ENCODE peak calls at places on chromosomes 6 and 20, in five cellular contexts. One of them, this sample, is unnamed.

GRCh38 chr20:18058661-18059467 is 1.1 kb upstream of the OVOL2 start:
- DNase-seq in heart left ventricle: no peak
- DNase-seq in fibroblast of mammary gland: no peak
- DNase-seq in HFFc6: no peak
- DNase-seq in fibroblast of the aortic adventitia: no peak
- DNase-seq in this sample: no peak

GRCh38 chr6:25165181-25165580 is 114.0 kb upstream of the CARMIL1 start:
- DNase-seq in heart left ventricle: no peak
- DNase-seq in fibroblast of mammary gland: no peak
- DNase-seq in HFFc6: no peak
- DNase-seq in fibroblast of the aortic adventitia: no peak
- DNase-seq in this sample: no peak

GRCh38 chr6:167789358-167789757 is 37.4 kb upstream of the AFDN start:
- DNase-seq in heart left ventricle: no peak
- DNase-seq in fibroblast of mammary gland: no peak
- DNase-seq in HFFc6: no peak
- DNase-seq in fibroblast of the aortic adventitia: no peak
- DNase-seq in this sample: no peak

GRCh38 chr6:163626073-163626867 is 211.8 kb downstream of the QKI start:
- DNase-seq in heart left ventricle: no peak
- DNase-seq in fibroblast of mammary gland: no peak
- DNase-seq in HFFc6: no peak
- DNase-seq in fibroblast of the aortic adventitia: peak; percentile 2
- DNase-seq in this sample: no peak

GRCh38 chr6:33732819-33733218 is 13.9 kb downstream of the IP6K3 start:
- DNase-seq in heart left ventricle: no peak
- DNase-seq in fibroblast of mammary gland: no peak
- DNase-seq in HFFc6: no peak
- DNase-seq in fibroblast of the aortic adventitia: peak; percentile 14
- DNase-seq in this sample: no peak

GRCh38 chr20:46970937-46971630 is 76.4 kb downstream of the EYA2 start:
- DNase-seq in heart left ventricle: no peak
- DNase-seq in fibroblast of mammary gland: peak; percentile 84
- DNase-seq in HFFc6: peak; percentile 91
- DNase-seq in fibroblast of the aortic adventitia: peak; percentile 91
- DNase-seq in this sample: no peak

GRCh38 chr6:34511923-34512737 is 44.0 kb downstream of the SPDEF start:
- DNase-seq in heart left ventricle: no peak
- DNase-seq in fibroblast of mammary gland: no peak
- DNase-seq in HFFc6: no peak
- DNase-seq in fibroblast of the aortic adventitia: no peak
- DNase-seq in this sample: no peak

GRCh38 chr20:9072741-9073310 is 3.9 kb downstream of the PLCB4 start:
- DNase-seq in heart left ventricle: no peak
- DNase-seq in fibroblast of mammary gland: no peak
- DNase-seq in HFFc6: no peak
- DNase-seq in fibroblast of the aortic adventitia: no peak
- DNase-seq in this sample: no peak

GRCh38 chr6:74368746-74369145 is 672.7 kb downstream of the CD109 start:
- DNase-seq in heart left ventricle: no peak
- DNase-seq in fibroblast of mammary gland: peak; percentile 40
- DNase-seq in HFFc6: no peak
- DNase-seq in fibroblast of the aortic adventitia: no peak
- DNase-seq in this sample: no peak

GRCh38 chr20:10710995-10711775 is 37.4 kb upstream of the JAG1 start:
- DNase-seq in heart left ventricle: no peak
- DNase-seq in fibroblast of mammary gland: no peak
- DNase-seq in HFFc6: no peak
- DNase-seq in fibroblast of the aortic adventitia: no peak
- DNase-seq in this sample: no peak

GRCh38 chr6:48826884-48827701 is 636.0 kb downstream of the MMUT start:
- DNase-seq in heart left ventricle: no peak
- DNase-seq in fibroblast of mammary gland: peak; percentile 98
- DNase-seq in HFFc6: peak; percentile 99
- DNase-seq in fibroblast of the aortic adventitia: peak; percentile 99
- DNase-seq in this sample: no peak

GRCh38 chr20:59014680-59015389 is 4.4 kb upstream of the TUBB1 start:
- DNase-seq in heart left ventricle: no peak
- DNase-seq in fibroblast of mammary gland: no peak
- DNase-seq in HFFc6: no peak
- DNase-seq in fibroblast of the aortic adventitia: no peak
- DNase-seq in this sample: no peak

GRCh38 chr6:133888931-133889556 is at the start of gene TCF21:
- DNase-seq in heart left ventricle: peak; percentile 54
- DNase-seq in fibroblast of mammary gland: no peak
- DNase-seq in HFFc6: no peak
- DNase-seq in fibroblast of the aortic adventitia: peak; percentile 63
- DNase-seq in this sample: no peak

GRCh38 chr6:141758430-141758829 is 374.3 kb upstream of the GJE1 start:
- DNase-seq in heart left ventricle: no peak
- DNase-seq in fibroblast of mammary gland: no peak
- DNase-seq in HFFc6: no peak
- DNase-seq in fibroblast of the aortic adventitia: no peak
- DNase-seq in this sample: no peak

GRCh38 chr20:20561172-20561571 is 151.3 kb downstream of the RALGAPA2 start:
- DNase-seq in heart left ventricle: no peak
- DNase-seq in fibroblast of mammary gland: no peak
- DNase-seq in HFFc6: no peak
- DNase-seq in fibroblast of the aortic adventitia: no peak
- DNase-seq in this sample: no peak

GRCh38 chr20:23086056-23086551 is at the start of gene CD93:
- DNase-seq in heart left ventricle: peak; percentile 78
- DNase-seq in fibroblast of mammary gland: no peak
- DNase-seq in HFFc6: no peak
- DNase-seq in fibroblast of the aortic adventitia: peak; percentile 22
- DNase-seq in this sample: no peak

GRCh38 chr20:8389381-8390368 is 257.6 kb downstream of the PLCB1 start:
- DNase-seq in heart left ventricle: no peak
- DNase-seq in fibroblast of mammary gland: peak; percentile 72
- DNase-seq in HFFc6: peak; percentile 47
- DNase-seq in fibroblast of the aortic adventitia: peak; percentile 88
- DNase-seq in this sample: no peak

GRCh38 chr6:16731503-16732018 is 29.7 kb downstream of the ATXN1 start:
- DNase-seq in heart left ventricle: no peak
- DNase-seq in fibroblast of mammary gland: no peak
- DNase-seq in HFFc6: no peak
- DNase-seq in fibroblast of the aortic adventitia: no peak
- DNase-seq in this sample: no peak

GRCh38 chr6:39493174-39493573 is 170.7 kb upstream of the KCNK16 start:
- DNase-seq in heart left ventricle: no peak
- DNase-seq in fibroblast of mammary gland: no peak
- DNase-seq in HFFc6: no peak
- DNase-seq in fibroblast of the aortic adventitia: no peak
- DNase-seq in this sample: no peak

DNA sequence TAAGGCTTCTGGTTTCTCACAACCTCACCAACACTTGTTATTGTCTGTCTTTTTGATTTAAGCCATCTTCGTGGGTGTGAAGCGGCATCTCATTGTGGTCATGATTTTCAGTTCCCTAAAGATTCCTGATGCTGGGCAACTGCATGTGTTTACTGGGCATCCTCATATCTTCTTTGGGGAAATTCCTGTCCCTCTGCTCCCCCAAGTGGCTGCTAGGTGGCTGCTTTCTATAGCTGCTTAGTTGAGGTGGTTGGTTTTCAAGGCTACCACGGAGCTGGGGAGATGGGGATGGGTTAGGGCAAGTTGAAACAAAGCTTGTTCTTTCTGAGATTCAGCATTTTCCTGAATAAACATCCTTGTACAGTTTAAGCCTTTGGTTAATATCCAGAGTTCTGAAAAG is 403.9 kb upstream of the SULF2 start:
- DNase-seq in heart left ventricle: no peak
- DNase-seq in fibroblast of mammary gland: peak; percentile 38
- DNase-seq in HFFc6: no peak
- DNase-seq in fibroblast of the aortic adventitia: peak; percentile 22
- DNase-seq in this sample: no peak
- TF ChIP-seq CTCF in heart left ventricle: peak; percentile 37
- TF ChIP-seq CTCF in fibroblast of mammary gland: peak; percentile 43
- TF ChIP-seq CTCF in HFFc6: no peak
- TF ChIP-seq CTCF in fibroblast of the aortic adventitia: peak; percentile 34
- TF ChIP-seq CTCF in this sample: peak; percentile 45

GRCh38 chr20:25179439-25180089 is 15.9 kb upstream of the ENTPD6 start:
- DNase-seq in heart left ventricle: no peak
- DNase-seq in fibroblast of mammary gland: no peak
- DNase-seq in HFFc6: no peak
- DNase-seq in fibroblast of the aortic adventitia: no peak
- DNase-seq in this sample: no peak
- TF ChIP-seq CTCF in heart left ventricle: no peak
- TF ChIP-seq CTCF in fibroblast of mammary gland: no peak
- TF ChIP-seq CTCF in HFFc6: peak; percentile 5
- TF ChIP-seq CTCF in fibroblast of the aortic adventitia: no peak
- TF ChIP-seq CTCF in this sample: no peak

DNA sequence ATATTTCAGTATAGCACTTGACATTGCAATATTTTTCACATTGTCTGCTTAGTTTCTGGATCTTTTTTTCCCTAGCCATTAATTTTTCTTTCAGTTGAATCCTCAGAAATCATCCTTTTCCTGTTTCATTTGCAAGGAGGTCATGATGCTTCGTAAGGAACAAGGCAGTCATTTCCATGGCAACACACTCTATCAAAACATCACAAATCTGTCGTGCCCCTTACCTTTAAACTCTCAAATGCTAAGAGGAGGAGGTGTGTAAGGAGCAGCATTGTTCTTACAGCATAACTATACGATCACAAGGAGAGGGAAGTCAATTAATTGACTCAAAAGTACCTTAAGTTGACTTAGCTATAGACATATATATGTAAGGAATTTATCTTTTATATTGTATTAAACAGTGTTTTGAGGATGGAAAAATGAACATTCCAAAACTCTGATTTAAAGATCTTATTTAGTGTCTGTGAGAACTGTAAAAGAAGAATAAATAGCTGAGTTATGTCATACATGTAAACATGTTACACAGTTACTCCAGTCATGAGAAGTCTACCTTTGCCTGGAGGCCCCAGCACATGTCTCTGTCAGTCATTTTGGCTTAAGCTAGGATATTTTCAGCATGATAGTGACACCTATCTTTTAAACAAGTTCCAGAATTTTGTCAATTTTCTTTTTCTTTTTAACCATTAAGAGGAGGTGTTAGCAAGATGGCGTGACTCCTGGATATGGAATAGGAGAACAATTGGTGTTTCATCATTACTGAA is 41.6 kb downstream of the CDKAL1 start:
- DNase-seq in heart left ventricle: no peak
- DNase-seq in fibroblast of mammary gland: no peak
- DNase-seq in HFFc6: no peak
- DNase-seq in fibroblast of the aortic adventitia: no peak
- DNase-seq in this sample: no peak
- TF ChIP-seq CTCF in heart left ventricle: no peak
- TF ChIP-seq CTCF in fibroblast of mammary gland: no peak
- TF ChIP-seq CTCF in HFFc6: no peak
- TF ChIP-seq CTCF in fibroblast of the aortic adventitia: no peak
- TF ChIP-seq CTCF in this sample: no peak

DNA sequence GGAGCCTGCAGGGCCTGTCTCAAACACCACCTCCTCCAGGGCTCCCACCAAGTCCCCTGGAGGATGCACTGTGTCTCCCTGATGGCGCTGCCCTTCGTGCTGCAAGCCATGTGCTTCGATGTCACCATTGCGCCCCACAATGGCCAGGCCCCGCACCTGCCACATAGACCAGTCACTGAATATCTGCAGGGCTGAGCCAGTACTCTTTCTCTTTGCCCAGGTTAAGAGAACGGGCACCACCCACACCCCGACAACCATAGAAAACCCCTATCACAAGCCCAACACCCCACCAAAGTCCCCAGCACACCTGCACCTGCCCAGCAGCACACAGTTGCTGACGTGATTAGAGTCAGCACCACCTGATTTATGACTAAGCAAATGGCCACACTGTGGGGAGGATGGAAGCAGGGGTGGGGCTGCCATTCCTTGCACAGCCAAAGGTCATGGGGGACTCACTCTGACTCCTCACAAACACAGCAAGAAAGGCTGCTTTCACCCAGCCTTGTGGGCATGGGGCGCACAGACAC is 104.3 kb downstream of the SLC23A2 start:
- DNase-seq in heart left ventricle: no peak
- DNase-seq in fibroblast of mammary gland: peak; percentile 13
- DNase-seq in HFFc6: no peak
- DNase-seq in fibroblast of the aortic adventitia: no peak
- DNase-seq in this sample: peak; percentile 54
- TF ChIP-seq CTCF in heart left ventricle: no peak
- TF ChIP-seq CTCF in fibroblast of mammary gland: no peak
- TF ChIP-seq CTCF in HFFc6: no peak
- TF ChIP-seq CTCF in fibroblast of the aortic adventitia: no peak
- TF ChIP-seq CTCF in this sample: no peak

GRCh38 chr6:17845598-17845997 is 138.9 kb upstream of the NUP153 start:
- DNase-seq in heart left ventricle: no peak
- DNase-seq in fibroblast of mammary gland: no peak
- DNase-seq in HFFc6: no peak
- DNase-seq in fibroblast of the aortic adventitia: no peak
- DNase-seq in this sample: no peak
- TF ChIP-seq CTCF in heart left ventricle: peak; percentile 19
- TF ChIP-seq CTCF in fibroblast of mammary gland: no peak
- TF ChIP-seq CTCF in HFFc6: no peak
- TF ChIP-seq CTCF in fibroblast of the aortic adventitia: no peak
- TF ChIP-seq CTCF in this sample: no peak

GRCh38 chr6:138387577-138388368 is 10.1 kb downstream of the SMIM28 start:
- DNase-seq in heart left ventricle: no peak
- DNase-seq in fibroblast of mammary gland: no peak
- DNase-seq in HFFc6: no peak
- DNase-seq in fibroblast of the aortic adventitia: no peak
- DNase-seq in this sample: no peak
- TF ChIP-seq CTCF in heart left ventricle: no peak
- TF ChIP-seq CTCF in fibroblast of mammary gland: no peak
- TF ChIP-seq CTCF in HFFc6: no peak
- TF ChIP-seq CTCF in fibroblast of the aortic adventitia: no peak
- TF ChIP-seq CTCF in this sample: no peak